ENCODE peak calls at places on chromosomes 3 and 15, in ten cellular contexts. D is breast epithelium, Y is IMR-90, A is A549, V is body of pancreas, Q is spleen, M is sigmoid colon, U is upper lobe of left lung, J is uterus, F is transverse colon. I is an unnamed sample.
A peak's percentile ranks its signal among the peaks of the same experiment; 100 is the strongest.

GRCh38 chr15:84953136-84953535 is 28.5 kb upstream of the PDE8A start:
- DNase-seq in D (no peak), Y (peak; percentile 57), A (no peak), V (no peak), Q (no peak), M (no peak), U (no peak), J (no peak), F (no peak), I (no peak)

GRCh38 chr15:34904527-34904926 is 65.0 kb downstream of the AQR start:
- DNase-seq in D (no peak), Y (no peak), A (no peak), V (no peak), Q (no peak), M (no peak), U (no peak), J (no peak), F (no peak), I (no peak)

GRCh38 chr15:75554717-75555116 is 24.4 kb downstream of the PTPN9 start:
- DNase-seq in D (no peak), Y (peak; percentile 88), A (no peak), V (no peak), Q (no peak), M (no peak), U (no peak), J (no peak), F (no peak), I (no peak)

GRCh38 chr3:39191103-39191502 is 1.3 kb downstream of the XIRP1 start:
- DNase-seq in D (no peak), Y (no peak), A (no peak), V (no peak), Q (no peak), M (no peak), U (no peak), J (no peak), F (no peak), I (no peak)

GRCh38 chr3:142999881-143000280 is 1.5 kb upstream of the U2SURP start:
- DNase-seq in D (no peak), Y (no peak), A (no peak), V (no peak), Q (no peak), M (no peak), U (no peak), J (no peak), F (no peak), I (no peak)

GRCh38 chr3:187186801-187187421 is 10.4 kb upstream of the RTP1 start:
- DNase-seq in D (no peak), Y (peak; percentile 94), A (peak; percentile 22), V (peak; percentile 16), Q (no peak), M (peak; percentile 86), U (no peak), J (peak; percentile 47), F (peak; percentile 14), I (no peak)

GRCh38 chr3:86948840-86949239 is 42.1 kb downstream of the VGLL3 start:
- DNase-seq in D (no peak), Y (peak; percentile 87), A (peak; percentile 20), V (no peak), Q (no peak), M (no peak), U (no peak), J (no peak), F (no peak), I (no peak)

GRCh38 chr15:88603885-88604284 is 17.3 kb upstream of the AEN start:
- DNase-seq in D (no peak), Y (no peak), A (no peak), V (no peak), Q (no peak), M (no peak), U (no peak), J (no peak), F (no peak), I (no peak)

GRCh38 chr3:127289646-127290575 is 2.1 kb upstream of the PRR20G start:
- DNase-seq in D (no peak), Y (peak; percentile 3), A (no peak), V (no peak), Q (no peak), M (no peak), U (no peak), J (no peak), F (no peak), I (no peak)

GRCh38 chr15:31238369-31238768 is 88.3 kb upstream of the KLF13 start:
- DNase-seq in D (no peak), Y (no peak), A (no peak), V (no peak), Q (no peak), M (no peak), U (no peak), J (no peak), F (no peak), I (no peak)

GRCh38 chr15:31235298-31236183 is 91.1 kb upstream of the KLF13 start:
- DNase-seq in D (no peak), Y (no peak), A (peak; percentile 31), V (peak; percentile 52), Q (peak; percentile 63), M (peak; percentile 93), U (no peak), J (peak; percentile 61), F (peak; percentile 62), I (peak; percentile 76)

GRCh38 chr15:31234815-31235214 is 91.8 kb upstream of the KLF13 start:
- DNase-seq in D (no peak), Y (no peak), A (no peak), V (no peak), Q (no peak), M (peak; percentile 53), U (no peak), J (no peak), F (no peak), I (no peak)

GRCh38 chr15:31237042-31237324 is 89.7 kb upstream of the KLF13 start:
- DNase-seq in D (no peak), Y (no peak), A (no peak), V (no peak), Q (no peak), M (peak; percentile 54), U (no peak), J (no peak), F (no peak), I (no peak)

DNA sequence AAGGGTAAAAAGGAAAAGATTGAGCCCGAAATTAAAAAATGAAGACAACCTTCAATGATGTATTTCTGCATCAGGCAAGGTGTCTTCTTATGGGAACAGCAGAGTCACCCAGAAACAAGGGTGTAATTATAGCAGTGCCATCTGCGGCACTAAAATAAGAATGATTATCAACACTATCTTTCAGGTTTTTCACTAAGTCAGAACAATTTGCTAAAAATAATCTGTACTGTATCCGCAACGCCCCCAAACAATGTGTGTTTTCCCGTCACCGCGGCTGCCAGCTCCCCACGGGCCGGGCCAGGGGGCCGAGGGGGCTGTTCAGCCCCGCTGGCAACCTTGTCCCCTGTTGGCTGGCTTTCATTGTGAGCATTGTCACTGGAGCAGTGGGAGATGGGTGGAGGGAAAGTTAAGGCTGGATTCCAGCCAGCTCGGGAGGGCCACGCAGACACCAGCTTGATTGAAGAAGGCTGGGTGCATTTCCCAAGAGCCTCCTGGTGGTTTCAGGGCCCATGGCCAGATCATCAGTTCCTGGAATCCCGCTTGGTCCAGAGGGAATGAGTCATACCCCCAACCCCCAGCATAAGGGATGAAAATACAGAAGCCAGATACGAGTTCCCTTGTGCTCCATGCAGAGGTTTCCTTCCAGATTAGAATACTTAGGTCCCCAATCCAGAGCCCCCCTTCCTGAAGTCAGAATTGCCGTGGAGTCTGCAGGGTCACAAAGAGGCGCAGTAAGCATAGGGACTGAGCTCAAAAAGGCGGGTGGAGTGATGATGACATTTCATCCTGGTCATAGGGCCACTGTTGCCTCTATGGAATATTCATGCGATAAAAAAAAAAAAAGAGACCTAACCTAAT is 90.2 kb upstream of the KLF13 start:
- DNase-seq in D (no peak), Y (peak; percentile 94), A (peak; percentile 85), V (peak; percentile 82), Q (peak; percentile 61), M (peak; percentile 96), U (peak; percentile 84), J (peak; percentile 79), F (peak; percentile 71), I (peak; percentile 94)
- H3K27ac ChIP-seq in D (peak overlapping the region; percentile 94), Y (peak overlapping the region; percentile 80), A (peak overlapping the region; percentile 89), V (peak overlapping the region; percentile 26), Q (peak overlapping the region; percentile 76), M (peak overlapping the region; percentile 88), U (peak overlapping the region; percentile 75), J (peak overlapping the region; percentile 93), F (peak overlapping the region; percentile 72), I (no peak overlapping the region)

GRCh38 chr3:158261371-158261991 is 151.6 kb downstream of the RSRC1 start:
- DNase-seq in D (no peak), Y (no peak), A (peak; percentile 4), V (no peak), Q (no peak), M (no peak), U (no peak), J (no peak), F (no peak), I (no peak)
- TF ChIP-seq CTCF in D (no peak), Y (peak; percentile 3), A (no peak), V (no peak), Q (no peak), M (no peak), U (no peak), J (no peak), F (no peak), I (no peak)

GRCh38 chr3:13016083-13016725 is 57.0 kb downstream of the IQSEC1 start:
- DNase-seq in D (peak; percentile 50), Y (no peak), A (no peak), V (no peak), Q (peak; percentile 93), M (peak; percentile 81), U (no peak), J (no peak), F (peak; percentile 82), I (no peak)

GRCh38 chr3:13014755-13015285 is 58.4 kb downstream of the IQSEC1 start:
- DNase-seq in D (peak; percentile 9), Y (no peak), A (no peak), V (no peak), Q (no peak), M (peak; percentile 49), U (no peak), J (no peak), F (peak; percentile 14), I (no peak)

GRCh38 chr3:13016726-13017255 is 56.4 kb downstream of the IQSEC1 start:
- DNase-seq in D (peak; percentile 25), Y (no peak), A (no peak), V (no peak), Q (peak; percentile 56), M (peak; percentile 34), U (no peak), J (no peak), F (peak; percentile 1), I (no peak)

GRCh38 chr3:13013994-13014754 is 59.1 kb downstream of the IQSEC1 start:
- DNase-seq in D (peak; percentile 42), Y (no peak), A (no peak), V (no peak), Q (peak; percentile 85), M (peak; percentile 59), U (no peak), J (no peak), F (no peak), I (no peak)

GRCh38 chr3:13015286-13016082 is 57.7 kb downstream of the IQSEC1 start:
- DNase-seq in D (peak; percentile 49), Y (no peak), A (no peak), V (no peak), Q (peak; percentile 94), M (peak; percentile 70), U (peak; percentile 88), J (no peak), F (peak; percentile 63), I (no peak)
- TF ChIP-seq POLR2A in D (no peak), Y (no peak), A (no peak), V (no peak), Q (no peak), M (peak; percentile 20), U (peak; percentile 89), J (no peak), F (peak; percentile 49), I (no peak)

GRCh38 chr3:3110299-3110630 is at the start of gene IL5RA:
- DNase-seq in D (no peak), Y (no peak), A (peak; percentile 11), V (no peak), Q (no peak), M (no peak), U (no peak), J (no peak), F (no peak), I (no peak)
- H3K27ac ChIP-seq in D (no peak within 1 kb of the TSS), Y (no peak within 1 kb of the TSS), A (no peak within 1 kb of the TSS), V (no peak within 1 kb of the TSS), Q (no peak within 1 kb of the TSS), M (no peak within 1 kb of the TSS), U (no peak within 1 kb of the TSS), J (no peak within 1 kb of the TSS), F (no peak within 1 kb of the TSS), I (no peak within 1 kb of the TSS)

I was measured in ovary.